ENCODE peak calls at places on chromosomes 4 and X, in eight cellular contexts. One of them, this sample, is unnamed.

GRCh38 chr4:34181891-34182290 is 2062.4 kb downstream of the ARAP2 start:
- DNase-seq in endodermal cell: no peak
- DNase-seq in GM10248: no peak
- DNase-seq in Peyer's patch: no peak
- DNase-seq in GM06990: no peak
- DNase-seq in ascending aorta: no peak
- DNase-seq in MCF 10A: peak
- DNase-seq in MM.1S: no peak
- DNase-seq in this sample: no peak

GRCh38 chr4:726235-726787 is 20.7 kb downstream of the PCGF3 start:
- DNase-seq in endodermal cell: no peak
- DNase-seq in GM10248: no peak
- DNase-seq in Peyer's patch: no peak
- DNase-seq in GM06990: no peak
- DNase-seq in ascending aorta: no peak
- DNase-seq in MCF 10A: no peak
- DNase-seq in MM.1S: no peak
- DNase-seq in this sample: no peak

GRCh38 chrX:20947411-20947912 is 426.8 kb upstream of the CNKSR2 start:
- DNase-seq in endodermal cell: peak
- DNase-seq in GM10248: no peak
- DNase-seq in Peyer's patch: no peak
- DNase-seq in GM06990: no peak
- DNase-seq in ascending aorta: no peak
- DNase-seq in MCF 10A: no peak
- DNase-seq in MM.1S: no peak
- DNase-seq in this sample: no peak

GRCh38 chrX:18793601-18794089 is 86.2 kb downstream of the PPEF1 start:
- DNase-seq in endodermal cell: peak
- DNase-seq in GM10248: no peak
- DNase-seq in Peyer's patch: no peak
- DNase-seq in GM06990: no peak
- DNase-seq in ascending aorta: no peak
- DNase-seq in MCF 10A: peak
- DNase-seq in MM.1S: no peak
- DNase-seq in this sample: no peak

GRCh38 chrX:17613979-17614572 is 123.2 kb upstream of the SCML1 start:
- DNase-seq in endodermal cell: no peak
- DNase-seq in GM10248: no peak
- DNase-seq in Peyer's patch: no peak
- DNase-seq in GM06990: no peak
- DNase-seq in ascending aorta: no peak
- DNase-seq in MCF 10A: peak
- DNase-seq in MM.1S: peak
- DNase-seq in this sample: no peak

GRCh38 chr4:15100380-15100779 is 98.1 kb downstream of the CPEB2 start:
- DNase-seq in endodermal cell: no peak
- DNase-seq in GM10248: no peak
- DNase-seq in Peyer's patch: no peak
- DNase-seq in GM06990: no peak
- DNase-seq in ascending aorta: no peak
- DNase-seq in MCF 10A: no peak
- DNase-seq in MM.1S: no peak
- DNase-seq in this sample: no peak

GRCh38 chr4:188218392-188218791 is 79.2 kb downstream of the TRIML1 start:
- DNase-seq in endodermal cell: peak
- DNase-seq in GM10248: no peak
- DNase-seq in Peyer's patch: no peak
- DNase-seq in GM06990: no peak
- DNase-seq in ascending aorta: no peak
- DNase-seq in MCF 10A: no peak
- DNase-seq in MM.1S: no peak
- DNase-seq in this sample: no peak

GRCh38 chrX:129039176-129039575 is 484.1 kb downstream of the SMARCA1 start:
- DNase-seq in endodermal cell: no peak
- DNase-seq in GM10248: no peak
- DNase-seq in Peyer's patch: no peak
- DNase-seq in GM06990: no peak
- DNase-seq in ascending aorta: no peak
- DNase-seq in MCF 10A: no peak
- DNase-seq in MM.1S: no peak
- DNase-seq in this sample: no peak

GRCh38 chr4:168893807-168894206 is 116.2 kb downstream of the CBR4 start:
- DNase-seq in endodermal cell: no peak
- DNase-seq in GM10248: no peak
- DNase-seq in Peyer's patch: no peak
- DNase-seq in GM06990: no peak
- DNase-seq in ascending aorta: no peak
- DNase-seq in MCF 10A: no peak
- DNase-seq in MM.1S: no peak
- DNase-seq in this sample: no peak

GRCh38 chr4:99090511-99090910 is 1.9 kb upstream of the ADH5 start:
- DNase-seq in endodermal cell: no peak
- DNase-seq in GM10248: no peak
- DNase-seq in Peyer's patch: no peak
- DNase-seq in GM06990: no peak
- DNase-seq in ascending aorta: no peak
- DNase-seq in MCF 10A: no peak
- DNase-seq in MM.1S: no peak
- DNase-seq in this sample: no peak

GRCh38 chr4:171983935-171984805 is 171.0 kb downstream of the GALNTL6 start:
- DNase-seq in endodermal cell: peak
- DNase-seq in GM10248: no peak
- DNase-seq in Peyer's patch: no peak
- DNase-seq in GM06990: no peak
- DNase-seq in ascending aorta: no peak
- DNase-seq in MCF 10A: no peak
- DNase-seq in MM.1S: no peak
- DNase-seq in this sample: no peak

GRCh38 chr4:95059630-95060029 is 301.9 kb downstream of the BMPR1B start:
- DNase-seq in endodermal cell: no peak
- DNase-seq in GM10248: no peak
- DNase-seq in Peyer's patch: no peak
- DNase-seq in GM06990: no peak
- DNase-seq in ascending aorta: no peak
- DNase-seq in MCF 10A: peak
- DNase-seq in MM.1S: no peak
- DNase-seq in this sample: no peak

GRCh38 chr4:11436673-11437072 is 8.0 kb upstream of the HS3ST1 start:
- DNase-seq in endodermal cell: peak
- DNase-seq in GM10248: no peak
- DNase-seq in Peyer's patch: peak
- DNase-seq in GM06990: peak
- DNase-seq in ascending aorta: no peak
- DNase-seq in MCF 10A: peak
- DNase-seq in MM.1S: no peak
- DNase-seq in this sample: no peak

GRCh38 chrX:130626521-130626920 is 224.7 kb downstream of the RBMX2 start:
- DNase-seq in endodermal cell: no peak
- DNase-seq in GM10248: no peak
- DNase-seq in Peyer's patch: no peak
- DNase-seq in GM06990: no peak
- DNase-seq in ascending aorta: no peak
- DNase-seq in MCF 10A: no peak
- DNase-seq in MM.1S: no peak
- DNase-seq in this sample: no peak

GRCh38 chr4:92101609-92102231 is 202.0 kb upstream of the GRID2 start:
- DNase-seq in endodermal cell: no peak
- DNase-seq in GM10248: no peak
- DNase-seq in Peyer's patch: no peak
- DNase-seq in GM06990: no peak
- DNase-seq in ascending aorta: no peak
- DNase-seq in MCF 10A: peak
- DNase-seq in MM.1S: no peak
- DNase-seq in this sample: no peak

GRCh38 chr4:89528525-89529133 is 221.0 kb upstream of the GPRIN3 start:
- DNase-seq in endodermal cell: no peak
- DNase-seq in GM10248: no peak
- DNase-seq in Peyer's patch: no peak
- DNase-seq in GM06990: no peak
- DNase-seq in ascending aorta: no peak
- DNase-seq in MCF 10A: no peak
- DNase-seq in MM.1S: no peak
- DNase-seq in this sample: no peak

GRCh38 chr4:145951931-145952330 is 13.3 kb upstream of the ZNF827 start:
- DNase-seq in endodermal cell: no peak
- DNase-seq in GM10248: no peak
- DNase-seq in Peyer's patch: no peak
- DNase-seq in GM06990: no peak
- DNase-seq in ascending aorta: no peak
- DNase-seq in MCF 10A: no peak
- DNase-seq in MM.1S: no peak
- DNase-seq in this sample: no peak

GRCh38 chr4:80423553-80424224 is 88.2 kb downstream of the CFAP299 start:
- DNase-seq in endodermal cell: no peak
- DNase-seq in GM10248: no peak
- DNase-seq in Peyer's patch: no peak
- DNase-seq in GM06990: no peak
- DNase-seq in ascending aorta: no peak
- DNase-seq in MCF 10A: no peak
- DNase-seq in MM.1S: no peak
- DNase-seq in this sample: no peak

GRCh38 chr4:80422727-80423404 is 87.3 kb downstream of the CFAP299 start:
- DNase-seq in endodermal cell: no peak
- DNase-seq in GM10248: no peak
- DNase-seq in Peyer's patch: no peak
- DNase-seq in GM06990: no peak
- DNase-seq in ascending aorta: no peak
- DNase-seq in MCF 10A: no peak
- DNase-seq in MM.1S: peak
- DNase-seq in this sample: no peak

GRCh38 chr4:80425701-80426100 is 90.2 kb downstream of the CFAP299 start:
- DNase-seq in endodermal cell: no peak
- DNase-seq in GM10248: no peak
- DNase-seq in Peyer's patch: no peak
- DNase-seq in GM06990: no peak
- DNase-seq in ascending aorta: no peak
- DNase-seq in MCF 10A: no peak
- DNase-seq in MM.1S: no peak
- DNase-seq in this sample: no peak

GRCh38 chr4:80420638-80421037 is 85.1 kb downstream of the CFAP299 start:
- DNase-seq in endodermal cell: no peak
- DNase-seq in GM10248: no peak
- DNase-seq in Peyer's patch: no peak
- DNase-seq in GM06990: no peak
- DNase-seq in ascending aorta: no peak
- DNase-seq in MCF 10A: no peak
- DNase-seq in MM.1S: no peak
- DNase-seq in this sample: no peak

DNA sequence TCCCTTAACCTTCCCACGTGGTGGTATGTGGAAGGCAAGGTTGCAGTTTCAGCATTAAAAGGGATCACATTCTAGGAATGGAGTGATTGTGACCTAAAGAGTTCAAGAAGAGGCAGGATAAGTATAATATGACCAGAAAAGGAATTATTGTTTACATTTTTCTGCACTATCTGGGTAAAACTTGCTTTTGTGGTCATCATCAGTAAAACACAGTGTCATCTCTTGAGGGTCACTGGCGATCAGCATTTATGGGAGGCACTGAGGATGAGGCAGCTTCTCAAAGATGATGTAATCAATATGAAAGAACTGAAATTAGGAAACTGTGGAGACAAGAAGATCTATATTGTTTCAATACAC is 88.7 kb downstream of the CFAP299 start:
- DNase-seq in endodermal cell: no peak
- DNase-seq in GM10248: no peak
- DNase-seq in Peyer's patch: no peak
- DNase-seq in GM06990: no peak
- DNase-seq in ascending aorta: no peak
- DNase-seq in MCF 10A: no peak
- DNase-seq in MM.1S: no peak
- DNase-seq in this sample: no peak
- TF ChIP-seq CTCF in endodermal cell: no peak
- TF ChIP-seq CTCF in GM10248: no peak
- TF ChIP-seq CTCF in Peyer's patch: no peak
- TF ChIP-seq CTCF in GM06990: no peak
- TF ChIP-seq CTCF in ascending aorta: no peak
- TF ChIP-seq CTCF in MCF 10A: no peak
- TF ChIP-seq CTCF in MM.1S: no peak
- TF ChIP-seq CTCF in this sample: no peak

GRCh38 chrX:56975611-56976010 is 19.7 kb downstream of the SPIN3 start:
- DNase-seq in endodermal cell: no peak
- DNase-seq in GM10248: no peak
- DNase-seq in Peyer's patch: no peak
- DNase-seq in GM06990: no peak
- DNase-seq in ascending aorta: no peak
- DNase-seq in MCF 10A: peak
- DNase-seq in MM.1S: no peak
- DNase-seq in this sample: no peak
- TF ChIP-seq CTCF in endodermal cell: peak
- TF ChIP-seq CTCF in GM10248: no peak
- TF ChIP-seq CTCF in Peyer's patch: no peak
- TF ChIP-seq CTCF in GM06990: no peak
- TF ChIP-seq CTCF in ascending aorta: no peak
- TF ChIP-seq CTCF in MCF 10A: no peak
- TF ChIP-seq CTCF in MM.1S: no peak
- TF ChIP-seq CTCF in this sample: no peak

GRCh38 chr4:55435136-55435535 is 39.4 kb downstream of the TMEM165 start:
- DNase-seq in endodermal cell: no peak
- DNase-seq in GM10248: no peak
- DNase-seq in Peyer's patch: no peak
- DNase-seq in GM06990: peak
- DNase-seq in ascending aorta: no peak
- DNase-seq in MCF 10A: peak
- DNase-seq in MM.1S: no peak
- DNase-seq in this sample: no peak
- TF ChIP-seq CTCF in endodermal cell: peak
- TF ChIP-seq CTCF in GM10248: peak
- TF ChIP-seq CTCF in Peyer's patch: no peak
- TF ChIP-seq CTCF in GM06990: peak
- TF ChIP-seq CTCF in ascending aorta: no peak
- TF ChIP-seq CTCF in MCF 10A: peak
- TF ChIP-seq CTCF in MM.1S: peak
- TF ChIP-seq CTCF in this sample: no peak

GRCh38 chr4:154559931-154560801 is 2.6 kb upstream of the FGB start:
- DNase-seq in endodermal cell: no peak
- DNase-seq in GM10248: no peak
- DNase-seq in Peyer's patch: no peak
- DNase-seq in GM06990: no peak
- DNase-seq in ascending aorta: no peak
- DNase-seq in MCF 10A: no peak
- DNase-seq in MM.1S: no peak
- DNase-seq in this sample: no peak

GRCh38 chr4:154564311-154564710 is 1.5 kb downstream of the FGB start:
- DNase-seq in endodermal cell: no peak
- DNase-seq in GM10248: no peak
- DNase-seq in Peyer's patch: no peak
- DNase-seq in GM06990: no peak
- DNase-seq in ascending aorta: no peak
- DNase-seq in MCF 10A: no peak
- DNase-seq in MM.1S: no peak
- DNase-seq in this sample: no peak

GRCh38 chr4:154562697-154563254 is at the start of gene FGB:
- DNase-seq in endodermal cell: no peak
- DNase-seq in GM10248: no peak
- DNase-seq in Peyer's patch: no peak
- DNase-seq in GM06990: no peak
- DNase-seq in ascending aorta: no peak
- DNase-seq in MCF 10A: no peak
- DNase-seq in MM.1S: no peak
- DNase-seq in this sample: no peak

GRCh38 chr4:154560824-154561231 is 2.0 kb upstream of the FGB start:
- DNase-seq in endodermal cell: no peak
- DNase-seq in GM10248: no peak
- DNase-seq in Peyer's patch: no peak
- DNase-seq in GM06990: no peak
- DNase-seq in ascending aorta: no peak
- DNase-seq in MCF 10A: peak
- DNase-seq in MM.1S: no peak
- DNase-seq in this sample: no peak

GRCh38 chr4:154559141-154559841 is 3.5 kb upstream of the FGB start:
- DNase-seq in endodermal cell: peak
- DNase-seq in GM10248: peak
- DNase-seq in Peyer's patch: no peak
- DNase-seq in GM06990: peak
- DNase-seq in ascending aorta: no peak
- DNase-seq in MCF 10A: peak
- DNase-seq in MM.1S: peak
- DNase-seq in this sample: no peak
- TF ChIP-seq CTCF in endodermal cell: peak
- TF ChIP-seq CTCF in GM10248: peak
- TF ChIP-seq CTCF in Peyer's patch: no peak
- TF ChIP-seq CTCF in GM06990: peak
- TF ChIP-seq CTCF in ascending aorta: peak
- TF ChIP-seq CTCF in MCF 10A: peak
- TF ChIP-seq CTCF in MM.1S: peak
- TF ChIP-seq CTCF in this sample: peak

This sample was measured in D721Med.